ENCODE peak calls at places on chromosomes 16 and 17, in seven cellular contexts. O is bronchial epithelial cell, A is astrocyte of the cerebellum, P is LNCaP clone FGC, R is fibroblast of pulmonary artery, U is AG09309, D is left ventricle myocardium inferior. E is an unnamed sample.

GRCh38 chr17:2090804-2091534 is 36.1 kb downstream of the HIC1 start:
- DNase-seq in R (peak), P (peak), A (peak), D (peak), O (peak), U (peak), E (peak)

GRCh38 chr17:80147035-80147939 is at the start of gene EIF4A3:
- DNase-seq in A (peak), R (peak), P (peak), O (peak), D (peak), U (peak), E (peak)

GRCh38 chr17:35597604-35598003 is 10.5 kb downstream of the AP2B1 start:
- DNase-seq in P (no peak), D (no peak), O (no peak), R (no peak), U (no peak), A (no peak), E (no peak)

GRCh38 chr17:75881678-75882454 is 3.5 kb upstream of the TRIM47 start:
- DNase-seq in R (no peak), P (no peak), D (no peak), A (no peak), U (no peak), O (no peak), E (no peak)

GRCh38 chr16:79864781-79865391 is 264.3 kb upstream of the MAF start:
- DNase-seq in U (no peak), R (no peak), D (no peak), P (no peak), O (no peak), A (no peak), E (no peak)

GRCh38 chr16:8956265-8957060 is 7.2 kb downstream of the USP7 start:
- DNase-seq in A (no peak), U (no peak), P (no peak), D (no peak), O (no peak), R (no peak), E (no peak)

GRCh38 chr17:30950669-30951399 is 20.0 kb upstream of the RNF135 start:
- DNase-seq in P (peak), O (peak), U (peak), R (peak), A (peak), D (peak), E (peak)

GRCh38 chr17:48812001-48812400 is 5.0 kb downstream of the TTLL6 start:
- DNase-seq in R (no peak), D (no peak), U (no peak), A (no peak), P (no peak), O (no peak), E (peak)

GRCh38 chr17:71438631-71439146 is 682.1 kb upstream of the SOX9 start:
- DNase-seq in A (peak), D (no peak), R (peak), O (peak), U (peak), P (no peak), E (peak)

GRCh38 chr17:66177048-66177447 is 14.9 kb downstream of the CEP112 start:
- DNase-seq in A (no peak), U (no peak), D (no peak), O (no peak), P (peak), R (no peak), E (no peak)

GRCh38 chr17:5705081-5705875 is 121.0 kb upstream of the NLRP1 start:
- DNase-seq in A (no peak), R (peak), O (no peak), D (no peak), U (no peak), P (no peak), E (no peak)

GRCh38 chr17:72661093-72661944 is 431.2 kb downstream of the SLC39A11 start:
- DNase-seq in P (no peak), O (peak), A (no peak), U (no peak), D (no peak), R (no peak), E (peak)

GRCh38 chr17:56593073-56593740 is at the start of gene NOG:
- DNase-seq in A (no peak), D (peak), P (no peak), O (no peak), R (no peak), U (no peak), E (peak)

DNA sequence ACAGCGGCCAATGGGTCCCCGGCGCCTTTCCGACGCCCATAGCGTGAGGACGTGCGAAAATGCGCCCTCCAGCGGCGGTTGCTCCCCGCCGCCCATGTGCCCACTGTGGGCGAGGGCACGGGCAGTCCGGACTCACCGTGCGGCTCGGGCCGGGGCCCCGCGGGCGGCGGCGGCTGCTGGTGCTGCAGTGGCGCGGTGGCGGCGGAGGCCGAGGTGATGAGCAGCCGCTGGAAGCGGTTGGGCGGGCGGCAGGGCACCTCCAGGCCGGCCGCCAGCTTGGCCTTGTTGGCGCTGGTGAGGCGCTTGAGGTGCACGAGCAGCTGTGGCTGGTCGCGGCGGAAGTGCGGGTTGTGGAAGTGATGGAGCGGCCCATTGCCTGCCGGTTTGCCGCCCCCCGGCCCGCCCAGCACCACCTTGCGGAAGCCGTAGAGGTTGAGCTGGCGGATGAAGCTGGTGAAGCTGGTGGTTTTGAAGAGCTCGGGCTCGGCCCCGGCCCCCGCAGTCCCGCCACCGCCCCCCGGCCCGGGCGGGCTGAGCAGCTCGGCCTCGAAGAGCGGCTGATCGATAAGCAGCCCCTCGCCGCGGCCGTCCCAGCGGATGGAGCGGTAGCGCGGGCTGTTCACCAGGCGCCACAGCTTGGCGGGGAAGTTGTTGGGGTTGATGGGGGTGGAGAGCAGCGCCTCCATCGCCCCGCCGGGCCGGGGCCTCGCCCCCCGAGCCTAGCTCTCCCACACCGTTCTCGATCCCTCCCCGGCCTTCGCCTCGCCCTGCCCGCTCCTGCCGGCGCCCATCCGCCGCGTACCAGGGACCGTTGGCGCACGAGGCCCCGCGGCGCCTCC is at the start of gene HSF5:
- DNase-seq in O (no peak), U (no peak), D (peak), R (peak), A (no peak), P (no peak), E (peak)
- TF ChIP-seq CTCF in O (peak), U (no peak), D (peak), R (peak), A (no peak), P (no peak), E (peak)

DNA sequence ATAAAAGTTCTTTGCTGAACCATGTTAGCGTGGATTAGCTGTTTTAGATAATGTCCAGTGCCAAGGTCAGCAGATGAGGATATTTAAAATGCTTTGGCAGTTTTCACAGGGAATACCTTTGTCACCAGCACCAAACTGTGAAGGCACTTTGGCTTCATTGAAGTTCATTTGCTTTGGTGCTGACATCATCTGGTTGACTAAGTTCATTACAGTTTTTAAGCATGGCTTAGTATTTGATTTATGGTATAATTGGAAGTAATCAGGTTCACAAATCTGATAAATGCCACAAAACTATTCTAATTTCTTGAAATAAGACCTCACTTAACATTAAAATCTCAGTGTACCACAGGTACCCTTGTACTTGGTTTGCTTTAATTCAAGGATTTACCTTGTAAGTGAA is 4.3 kb downstream of the GID4 start:
- DNase-seq in P (no peak), U (no peak), D (no peak), R (peak), O (peak), A (no peak), E (peak)
- TF ChIP-seq CTCF in P (peak), U (no peak), D (peak), R (peak), O (peak), A (peak), E (peak)

GRCh38 chr17:82358467-82359350 is at the start of gene TEX19:
- DNase-seq in P (no peak), O (no peak), D (no peak), A (no peak), R (no peak), U (no peak), E (no peak)
- TF ChIP-seq CTCF in P (no peak), O (no peak), D (no peak), A (no peak), R (no peak), U (no peak), E (no peak)

GRCh38 chr16:50509521-50510341 is 38.5 kb upstream of the NKD1 start:
- DNase-seq in P (no peak), A (no peak), U (no peak), R (peak), O (peak), D (no peak), E (peak)
- TF ChIP-seq CTCF in P (peak), A (peak), U (peak), R (peak), O (peak), D (peak), E (peak)

DNA sequence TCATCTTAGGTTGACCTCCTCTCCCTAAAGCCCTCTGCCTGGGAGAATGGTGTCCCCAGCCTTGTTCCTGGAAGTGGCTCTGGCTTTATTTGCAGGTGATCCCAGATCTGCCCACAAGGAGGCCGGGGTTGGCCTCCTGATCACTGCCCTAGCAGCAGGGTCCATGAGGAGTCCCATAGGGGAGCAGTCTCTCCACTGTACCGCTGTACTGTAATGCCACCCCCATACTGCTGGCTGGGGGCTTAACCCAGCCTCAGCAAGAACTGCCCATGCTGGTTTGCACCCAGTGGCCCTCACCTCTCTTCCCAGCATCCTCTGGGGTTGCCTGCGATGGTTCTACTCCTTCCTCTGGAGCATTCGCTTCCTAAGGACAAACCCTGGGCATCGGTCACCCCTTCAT is 39.1 kb downstream of the PSME3IP1 start:
- DNase-seq in D (no peak), U (no peak), A (no peak), R (no peak), O (no peak), P (no peak), E (peak)
- TF ChIP-seq CTCF in D (peak), U (peak), A (peak), R (peak), O (peak), P (no peak), E (peak)

GRCh38 chr17:39391448-39391847 is 10.0 kb downstream of the FBXL20 start:
- DNase-seq in U (no peak), P (no peak), O (no peak), R (no peak), D (no peak), A (no peak), E (no peak)

GRCh38 chr17:39393732-39394131 is 7.7 kb downstream of the FBXL20 start:
- DNase-seq in U (no peak), O (no peak), P (no peak), D (no peak), A (no peak), R (peak), E (no peak)
- TF ChIP-seq CTCF in U (peak), O (no peak), P (peak), D (peak), A (no peak), R (no peak), E (no peak)

GRCh38 chr16:67456383-67457140 is 24.4 kb downstream of the ATP6V0D1 start:
- DNase-seq in P (peak), R (peak), A (peak), U (peak), D (peak), O (peak), E (peak)
- TF ChIP-seq CTCF in P (peak), R (peak), A (peak), U (peak), D (peak), O (peak), E (peak)

GRCh38 chr16:47928008-47928407 is 227.8 kb downstream of the ABCC12 start:
- DNase-seq in D (no peak), O (no peak), P (no peak), R (peak), U (no peak), A (no peak), E (no peak)
- TF ChIP-seq CTCF in D (no peak), O (no peak), P (no peak), R (no peak), U (no peak), A (no peak), E (no peak)